ENCODE peak calls at places on chromosomes 6 and 20, in seven cellular contexts. One of them, this sample, is unnamed.

GRCh38 chr6:111717621-111718020 is 111.9 kb upstream of the TRAF3IP2 start:
- DNase-seq in lower lobe of right lung: no peak
- DNase-seq in fibroblast of pulmonary artery: no peak
- DNase-seq in AG04450: no peak
- DNase-seq in pancreas: no peak
- DNase-seq in foreskin fibroblast: no peak
- DNase-seq in BE2C: no peak
- DNase-seq in this sample: no peak

GRCh38 chr20:61437280-61438206 is 185.5 kb downstream of the CDH4 start:
- DNase-seq in lower lobe of right lung: no peak
- DNase-seq in fibroblast of pulmonary artery: peak; percentile 95
- DNase-seq in AG04450: peak; percentile 30
- DNase-seq in pancreas: no peak
- DNase-seq in foreskin fibroblast: peak; percentile 28
- DNase-seq in BE2C: no peak
- DNase-seq in this sample: no peak

GRCh38 chr6:139291813-139292619 is at the start of gene TXLNB:
- DNase-seq in lower lobe of right lung: peak; percentile 82
- DNase-seq in fibroblast of pulmonary artery: peak; percentile 95
- DNase-seq in AG04450: peak; percentile 93
- DNase-seq in pancreas: no peak
- DNase-seq in foreskin fibroblast: peak; percentile 78
- DNase-seq in BE2C: no peak
- DNase-seq in this sample: peak; percentile 94

GRCh38 chr6:5866547-5867051 is 140.1 kb downstream of the NRN1 start:
- DNase-seq in lower lobe of right lung: no peak
- DNase-seq in fibroblast of pulmonary artery: peak; percentile 4
- DNase-seq in AG04450: no peak
- DNase-seq in pancreas: no peak
- DNase-seq in foreskin fibroblast: peak; percentile 31
- DNase-seq in BE2C: no peak
- DNase-seq in this sample: peak; percentile 49

GRCh38 chr20:237479-237878 is 10.4 kb downstream of the DEFB129 start:
- DNase-seq in lower lobe of right lung: peak; percentile 69
- DNase-seq in fibroblast of pulmonary artery: no peak
- DNase-seq in AG04450: no peak
- DNase-seq in pancreas: no peak
- DNase-seq in foreskin fibroblast: no peak
- DNase-seq in BE2C: no peak
- DNase-seq in this sample: no peak

GRCh38 chr6:82980086-82980485 is 85.6 kb downstream of the UBE3D start:
- DNase-seq in lower lobe of right lung: no peak
- DNase-seq in fibroblast of pulmonary artery: peak; percentile 68
- DNase-seq in AG04450: peak; percentile 62
- DNase-seq in pancreas: no peak
- DNase-seq in foreskin fibroblast: peak; percentile 78
- DNase-seq in BE2C: no peak
- DNase-seq in this sample: no peak

GRCh38 chr20:61845276-61845675 is 220.4 kb downstream of the TAF4 start:
- DNase-seq in lower lobe of right lung: no peak
- DNase-seq in fibroblast of pulmonary artery: no peak
- DNase-seq in AG04450: no peak
- DNase-seq in pancreas: no peak
- DNase-seq in foreskin fibroblast: no peak
- DNase-seq in BE2C: no peak
- DNase-seq in this sample: no peak

GRCh38 chr6:138800377-138801150 is 4.7 kb downstream of the ECT2L start:
- DNase-seq in lower lobe of right lung: no peak
- DNase-seq in fibroblast of pulmonary artery: no peak
- DNase-seq in AG04450: no peak
- DNase-seq in pancreas: no peak
- DNase-seq in foreskin fibroblast: no peak
- DNase-seq in BE2C: no peak
- DNase-seq in this sample: no peak

GRCh38 chr6:148440877-148441453 is 98.3 kb downstream of the SASH1 start:
- DNase-seq in lower lobe of right lung: peak; percentile 76
- DNase-seq in fibroblast of pulmonary artery: peak; percentile 98
- DNase-seq in AG04450: peak; percentile 72
- DNase-seq in pancreas: peak; percentile 51
- DNase-seq in foreskin fibroblast: peak; percentile 94
- DNase-seq in BE2C: no peak
- DNase-seq in this sample: no peak

GRCh38 chr6:21840428-21840827 is 246.9 kb downstream of the SOX4 start:
- DNase-seq in lower lobe of right lung: no peak
- DNase-seq in fibroblast of pulmonary artery: peak; percentile 72
- DNase-seq in AG04450: peak; percentile 16
- DNase-seq in pancreas: no peak
- DNase-seq in foreskin fibroblast: no peak
- DNase-seq in BE2C: no peak
- DNase-seq in this sample: no peak

DNA sequence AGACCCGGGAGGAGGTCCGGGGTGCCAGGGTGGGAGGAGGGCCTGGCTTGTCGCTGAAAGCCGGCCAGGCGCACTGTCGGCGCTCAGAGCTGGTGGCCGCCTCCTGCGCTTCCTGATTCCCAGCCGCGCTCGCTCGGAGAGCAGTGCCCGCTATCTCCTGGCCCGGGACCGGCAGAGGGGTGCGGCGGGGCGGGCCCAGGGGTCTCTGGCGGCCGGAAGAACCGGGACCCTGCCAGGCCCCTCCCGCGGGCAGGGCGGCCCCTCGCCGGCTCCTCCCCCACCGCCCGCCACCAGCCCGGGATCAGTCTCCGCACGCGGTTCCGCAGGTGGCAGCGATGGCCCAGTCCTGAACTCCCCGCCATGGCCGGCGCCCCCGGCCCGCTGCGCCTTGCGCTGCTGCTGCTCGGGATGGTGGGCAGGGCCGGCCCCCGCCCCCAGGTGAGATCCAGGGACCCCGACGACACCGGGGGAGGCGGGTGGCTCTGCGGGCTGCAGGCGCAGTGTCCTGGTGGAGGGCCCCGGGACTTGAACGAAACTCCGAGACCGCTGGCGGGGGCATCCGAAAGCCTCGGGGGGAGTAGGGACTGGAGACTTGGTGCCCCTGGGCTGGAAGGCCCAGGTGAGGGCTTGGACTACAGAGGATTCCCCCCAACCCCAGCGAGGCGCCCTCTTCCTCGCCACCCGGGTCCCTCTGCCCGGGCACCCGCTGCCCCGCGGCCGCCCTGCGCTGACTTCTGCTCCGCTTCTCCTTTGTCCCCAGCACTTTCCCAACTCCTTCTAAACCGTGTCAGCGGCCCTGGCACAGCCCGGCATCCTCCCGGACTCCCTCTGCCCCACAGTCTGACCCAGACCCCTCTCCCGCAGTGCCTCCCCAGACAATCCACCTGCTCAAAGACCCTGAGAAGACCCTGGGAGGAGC is at the start of gene GLP1R:
- DNase-seq in lower lobe of right lung: no peak
- DNase-seq in fibroblast of pulmonary artery: no peak
- DNase-seq in AG04450: no peak
- DNase-seq in pancreas: peak; percentile 43
- DNase-seq in foreskin fibroblast: no peak
- DNase-seq in BE2C: no peak
- DNase-seq in this sample: no peak
- H3K4me3 ChIP-seq in lower lobe of right lung: peak within 1 kb of the TSS; percentile 50
- H3K4me3 ChIP-seq in fibroblast of pulmonary artery: no peak within 1 kb of the TSS
- H3K4me3 ChIP-seq in AG04450: no peak within 1 kb of the TSS
- H3K4me3 ChIP-seq in pancreas: peak within 1 kb of the TSS; percentile 76
- H3K4me3 ChIP-seq in foreskin fibroblast: no peak within 1 kb of the TSS
- H3K4me3 ChIP-seq in BE2C: no peak within 1 kb of the TSS
- H3K4me3 ChIP-seq in this sample: peak within 1 kb of the TSS; percentile 22

DNA sequence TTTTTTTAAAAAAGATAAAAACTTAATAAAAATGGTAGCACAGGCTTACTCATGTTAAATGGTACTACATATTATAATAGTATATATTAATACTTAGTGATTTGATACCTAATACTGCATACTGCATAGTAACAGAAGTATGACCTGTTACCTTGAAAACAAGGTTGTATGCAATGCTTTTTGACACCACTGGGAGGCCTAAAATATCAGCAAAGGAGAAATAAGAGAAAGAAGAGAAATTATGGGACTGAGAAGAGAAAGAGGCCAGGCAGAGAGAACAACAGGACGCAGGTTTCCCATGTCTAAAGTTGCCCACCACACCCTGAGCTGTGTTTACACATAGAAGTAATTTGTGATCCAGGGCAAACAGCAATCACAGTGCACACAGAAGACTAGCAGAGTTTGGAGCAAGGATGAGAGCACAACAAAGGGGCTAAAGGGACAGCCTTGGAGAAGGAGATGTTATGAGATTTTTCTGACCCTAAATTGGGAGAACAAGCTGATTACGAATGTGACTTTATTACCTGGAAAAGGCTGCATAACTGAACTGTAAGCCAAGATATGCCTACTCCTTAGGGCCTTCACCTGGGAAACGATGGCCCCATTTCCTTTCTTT is 73.2 kb downstream of the ROS1 start:
- DNase-seq in lower lobe of right lung: no peak
- DNase-seq in fibroblast of pulmonary artery: peak; percentile 50
- DNase-seq in AG04450: no peak
- DNase-seq in pancreas: no peak
- DNase-seq in foreskin fibroblast: peak; percentile 12
- DNase-seq in BE2C: no peak
- DNase-seq in this sample: no peak
- TF ChIP-seq CTCF in lower lobe of right lung: peak; percentile 21
- TF ChIP-seq CTCF in fibroblast of pulmonary artery: peak; percentile 67
- TF ChIP-seq CTCF in AG04450: peak; percentile 62
- TF ChIP-seq CTCF in pancreas: peak; percentile 18
- TF ChIP-seq CTCF in foreskin fibroblast: peak; percentile 58
- TF ChIP-seq CTCF in BE2C: peak; percentile 48
- TF ChIP-seq CTCF in this sample: no peak

DNA sequence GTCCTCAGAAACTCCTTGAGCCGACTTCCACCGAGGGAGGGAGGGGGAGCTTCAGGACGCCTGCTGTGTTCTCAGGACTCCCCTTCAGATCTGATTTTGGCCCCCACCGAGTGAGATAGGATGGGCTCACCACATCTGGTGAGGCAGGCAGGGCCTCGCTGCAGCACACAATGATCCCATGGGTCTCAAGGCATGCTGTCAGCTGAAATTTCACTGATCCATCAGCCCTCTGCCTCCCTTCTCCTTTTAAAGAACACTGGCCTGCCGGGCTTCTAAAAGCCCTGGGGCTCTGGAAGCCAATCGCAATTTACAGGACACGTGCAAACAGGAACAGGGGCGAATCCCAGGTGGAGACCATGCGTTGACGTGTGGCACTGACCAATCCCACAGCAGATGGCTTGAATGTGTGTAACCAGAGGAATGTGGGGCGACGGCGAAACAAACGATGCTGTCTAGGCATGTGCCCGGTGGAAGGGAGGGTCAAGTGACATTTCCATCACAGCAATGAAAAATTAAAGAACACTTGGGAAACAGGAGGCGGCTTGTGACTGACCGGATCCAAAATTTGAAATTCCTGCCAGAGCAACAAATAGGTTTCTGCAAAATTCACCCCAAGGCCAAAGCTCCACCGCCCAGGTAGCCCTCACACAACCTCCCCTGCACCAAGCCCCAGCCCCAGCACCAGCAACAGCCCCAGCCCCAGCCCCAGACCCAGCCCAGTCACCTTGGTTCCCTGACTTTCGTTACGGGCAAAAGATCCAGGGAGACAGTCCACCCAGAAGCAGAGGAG is 167.1 kb upstream of the ZNF337 start:
- DNase-seq in lower lobe of right lung: peak; percentile 52
- DNase-seq in fibroblast of pulmonary artery: peak; percentile 8
- DNase-seq in AG04450: no peak
- DNase-seq in pancreas: no peak
- DNase-seq in foreskin fibroblast: no peak
- DNase-seq in BE2C: no peak
- DNase-seq in this sample: no peak
- H3K4me3 ChIP-seq in lower lobe of right lung: peak overlapping the region; percentile 55
- H3K4me3 ChIP-seq in fibroblast of pulmonary artery: peak overlapping the region; percentile 52
- H3K4me3 ChIP-seq in AG04450: peak overlapping the region; percentile 32
- H3K4me3 ChIP-seq in pancreas: peak overlapping the region; percentile 41
- H3K4me3 ChIP-seq in foreskin fibroblast: peak overlapping the region; percentile 40
- H3K4me3 ChIP-seq in BE2C: peak overlapping the region; percentile 57
- H3K4me3 ChIP-seq in this sample: peak overlapping the region; percentile 68

GRCh38 chr6:169520104-169520503 is 181.7 kb downstream of the WDR27 start:
- DNase-seq in lower lobe of right lung: no peak
- DNase-seq in fibroblast of pulmonary artery: peak; percentile 72
- DNase-seq in AG04450: no peak
- DNase-seq in pancreas: no peak
- DNase-seq in foreskin fibroblast: peak; percentile 44
- DNase-seq in BE2C: no peak
- DNase-seq in this sample: no peak
- TF ChIP-seq CTCF in lower lobe of right lung: no peak
- TF ChIP-seq CTCF in fibroblast of pulmonary artery: peak; percentile 57
- TF ChIP-seq CTCF in AG04450: peak; percentile 70
- TF ChIP-seq CTCF in pancreas: no peak
- TF ChIP-seq CTCF in foreskin fibroblast: peak; percentile 61
- TF ChIP-seq CTCF in BE2C: no peak
- TF ChIP-seq CTCF in this sample: no peak

GRCh38 chr6:113513086-113513485 is 344.1 kb upstream of the MARCKS start:
- DNase-seq in lower lobe of right lung: no peak
- DNase-seq in fibroblast of pulmonary artery: no peak
- DNase-seq in AG04450: no peak
- DNase-seq in pancreas: no peak
- DNase-seq in foreskin fibroblast: no peak
- DNase-seq in BE2C: no peak
- DNase-seq in this sample: no peak
- H3K4me3 ChIP-seq in lower lobe of right lung: no peak overlapping the region
- H3K4me3 ChIP-seq in fibroblast of pulmonary artery: no peak overlapping the region
- H3K4me3 ChIP-seq in AG04450: no peak overlapping the region
- H3K4me3 ChIP-seq in pancreas: no peak overlapping the region
- H3K4me3 ChIP-seq in foreskin fibroblast: no peak overlapping the region
- H3K4me3 ChIP-seq in BE2C: no peak overlapping the region
- H3K4me3 ChIP-seq in this sample: no peak overlapping the region

GRCh38 chr6:30349411-30350177 is 4.6 kb downstream of the RPP21 start:
- DNase-seq in lower lobe of right lung: no peak
- DNase-seq in fibroblast of pulmonary artery: no peak
- DNase-seq in AG04450: no peak
- DNase-seq in pancreas: no peak
- DNase-seq in foreskin fibroblast: no peak
- DNase-seq in BE2C: no peak
- DNase-seq in this sample: no peak
- TF ChIP-seq CTCF in lower lobe of right lung: no peak
- TF ChIP-seq CTCF in fibroblast of pulmonary artery: peak; percentile 7
- TF ChIP-seq CTCF in AG04450: no peak
- TF ChIP-seq CTCF in pancreas: no peak
- TF ChIP-seq CTCF in foreskin fibroblast: no peak
- TF ChIP-seq CTCF in BE2C: peak; percentile 19
- TF ChIP-seq CTCF in this sample: no peak

DNA sequence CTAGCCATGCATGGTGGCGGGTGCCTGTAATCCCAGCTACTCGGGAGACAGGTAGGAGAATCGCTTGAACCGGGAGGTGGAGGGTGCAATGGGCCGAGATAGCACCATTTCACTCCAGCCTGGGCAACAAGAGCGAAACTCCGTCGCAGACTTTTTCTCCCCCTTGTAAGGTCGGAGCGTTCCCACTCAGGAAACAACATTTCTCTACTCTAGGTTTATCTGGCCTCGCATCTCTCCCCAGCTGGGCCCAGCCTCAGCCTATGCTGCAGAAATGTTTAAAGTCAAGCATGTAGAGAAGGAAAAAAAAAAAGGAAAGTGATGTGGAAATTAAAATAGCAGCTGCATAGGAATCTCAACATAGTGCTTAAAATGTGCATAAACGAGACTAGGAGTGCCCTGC is 172.3 kb downstream of the TRIM27 start:
- DNase-seq in lower lobe of right lung: no peak
- DNase-seq in fibroblast of pulmonary artery: no peak
- DNase-seq in AG04450: no peak
- DNase-seq in pancreas: no peak
- DNase-seq in foreskin fibroblast: no peak
- DNase-seq in BE2C: no peak
- DNase-seq in this sample: no peak
- H3K4me3 ChIP-seq in lower lobe of right lung: no peak overlapping the region
- H3K4me3 ChIP-seq in fibroblast of pulmonary artery: no peak overlapping the region
- H3K4me3 ChIP-seq in AG04450: no peak overlapping the region
- H3K4me3 ChIP-seq in pancreas: no peak overlapping the region
- H3K4me3 ChIP-seq in foreskin fibroblast: no peak overlapping the region
- H3K4me3 ChIP-seq in BE2C: no peak overlapping the region
- H3K4me3 ChIP-seq in this sample: no peak overlapping the region

GRCh38 chr6:38508894-38509293 is 130.8 kb downstream of the BTBD9 start:
- DNase-seq in lower lobe of right lung: no peak
- DNase-seq in fibroblast of pulmonary artery: peak; percentile 31
- DNase-seq in AG04450: peak; percentile 37
- DNase-seq in pancreas: no peak
- DNase-seq in foreskin fibroblast: no peak
- DNase-seq in BE2C: no peak
- DNase-seq in this sample: no peak
- TF ChIP-seq CTCF in lower lobe of right lung: no peak
- TF ChIP-seq CTCF in fibroblast of pulmonary artery: no peak
- TF ChIP-seq CTCF in AG04450: no peak
- TF ChIP-seq CTCF in pancreas: no peak
- TF ChIP-seq CTCF in foreskin fibroblast: no peak
- TF ChIP-seq CTCF in BE2C: no peak
- TF ChIP-seq CTCF in this sample: no peak